ENCODE peak calls at places on chromosomes 6 and 20, in four cellular contexts. N, B, L and P are unnamed samples.

GRCh38 chr6:166435574-166435973 is 52.8 kb upstream of the MPC1 start:
- DNase-seq in N (no peak), B (no peak), L (peak), P (no peak)

GRCh38 chr6:22372922-22373321 is 76.1 kb upstream of the PRL start:
- DNase-seq in L (no peak), B (no peak), N (no peak), P (no peak)

GRCh38 chr20:59403261-59403961 is 103.0 kb downstream of the EDN3 start:
- DNase-seq in N (peak), L (no peak), B (peak), P (peak)

GRCh38 chr6:110017946-110018345 is 39.8 kb downstream of the GPR6 start:
- DNase-seq in L (no peak), B (no peak), N (no peak), P (no peak)

GRCh38 chr6:111804627-111805235 is 68.5 kb downstream of the FYN start:
- DNase-seq in B (peak), L (peak), N (no peak), P (peak)

GRCh38 chr20:51022803-51023616 is at the start of gene KCNG1:
- DNase-seq in L (no peak), B (peak), N (peak), P (peak)

GRCh38 chr20:8933391-8933807 is 135.5 kb upstream of the PLCB4 start:
- DNase-seq in L (peak), N (no peak), B (no peak), P (no peak)

GRCh38 chr6:19723533-19723932 is 113.6 kb upstream of the ID4 start:
- DNase-seq in B (no peak), L (no peak), N (peak), P (peak)

GRCh38 chr6:22530506-22530905 is 38.9 kb upstream of the HDGFL1 start:
- DNase-seq in B (no peak), L (no peak), N (no peak), P (no peak)

GRCh38 chr6:129670634-129671033 is 39.3 kb downstream of the ARHGAP18 start:
- DNase-seq in N (no peak), B (no peak), L (no peak), P (no peak)

GRCh38 chr6:40714576-40715500 is 127.7 kb upstream of the LRFN2 start:
- DNase-seq in L (no peak), N (peak), B (no peak), P (no peak)

GRCh38 chr20:59159822-59160740 is 3.5 kb upstream of the ZNF831 start:
- DNase-seq in L (no peak), N (no peak), B (no peak), P (no peak)

GRCh38 chr6:81769834-81770233 is 17.4 kb upstream of the TENT5A start:
- DNase-seq in L (no peak), B (no peak), N (no peak), P (no peak)

GRCh38 chr20:1417273-1417672 is 24.4 kb upstream of the FKBP1A start:
- DNase-seq in N (no peak), B (no peak), L (no peak), P (peak)

GRCh38 chr6:2765896-2766766 is 938 bp downstream of the WRNIP1 start:
- DNase-seq in L (peak), N (peak), B (peak), P (no peak)

GRCh38 chr6:54579011-54579410 is 267.6 kb upstream of the FAM83B start:
- DNase-seq in B (no peak), L (no peak), N (no peak), P (no peak)

GRCh38 chr6:9200712-9201111 is 765.4 kb upstream of the SLC35B3 start:
- DNase-seq in L (no peak), N (no peak), B (no peak), P (no peak)

GRCh38 chr6:92377137-92377536 is 1042.2 kb downstream of the EPHA7 start:
- DNase-seq in L (no peak), N (no peak), B (no peak), P (no peak)

GRCh38 chr6:150720774-150721233 is 121.1 kb downstream of the PLEKHG1 start:
- DNase-seq in N (no peak), L (no peak), B (no peak), P (peak)
- TF ChIP-seq CTCF in N (no peak), L (no peak), B (no peak), P (peak)

GRCh38 chr6:28646650-28647049 is 121.0 kb downstream of the GPX5 start:
- DNase-seq in N (no peak), B (no peak), L (no peak), P (no peak)

GRCh38 chr6:28651161-28651560 is 125.5 kb downstream of the GPX5 start:
- DNase-seq in B (no peak), L (no peak), N (no peak), P (peak)

GRCh38 chr6:28648878-28649375 is 123.2 kb downstream of the GPX5 start:
- DNase-seq in B (no peak), N (peak), L (no peak), P (peak)

GRCh38 chr6:28643017-28643740 is 117.5 kb downstream of the GPX5 start:
- DNase-seq in B (peak), N (no peak), L (no peak), P (peak)

DNA sequence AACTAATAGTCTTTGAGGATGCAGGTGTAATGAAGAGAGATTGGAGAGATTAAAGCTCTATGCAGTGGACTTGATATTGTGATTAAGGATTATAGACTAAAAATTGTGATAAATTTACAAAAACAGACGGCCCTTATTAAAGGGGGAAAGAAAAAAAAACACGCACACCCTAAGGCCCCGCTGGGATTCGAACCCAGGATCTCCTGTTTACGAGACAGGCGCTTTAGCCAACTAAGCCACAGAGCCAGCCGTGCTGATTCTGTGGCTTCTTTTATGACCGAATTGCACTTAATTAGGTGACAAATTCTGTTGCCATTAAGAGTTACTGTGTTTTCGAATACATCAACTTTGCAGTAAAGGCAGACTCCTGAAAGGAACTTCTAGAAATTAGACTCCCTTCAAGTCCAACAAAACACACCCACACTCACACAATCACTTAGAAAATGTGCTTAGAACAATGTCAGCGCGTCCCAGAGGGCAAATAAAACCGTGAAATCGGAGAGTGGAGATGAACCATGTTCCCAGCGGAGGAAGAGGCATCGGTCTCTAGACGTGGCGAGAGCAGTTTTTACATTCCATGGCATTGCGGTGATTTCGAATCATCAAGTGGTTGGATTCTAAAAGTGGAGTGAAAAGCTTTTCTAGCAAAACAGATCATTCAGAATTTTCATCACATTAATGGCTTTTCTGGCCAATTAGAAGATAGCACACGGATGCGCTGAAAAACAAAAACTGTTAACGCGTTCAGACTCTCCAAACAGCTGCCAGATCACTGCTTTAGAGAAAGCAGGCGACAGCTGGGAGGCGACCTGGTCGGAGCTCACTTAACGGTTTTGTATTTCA is 122.6 kb downstream of the GPX5 start:
- DNase-seq in N (peak), L (no peak), B (peak), P (peak)
- H3K27ac ChIP-seq in N (peak), L (no peak), B (peak), P (peak)

GRCh38 chr20:39112196-39112743 is 150.1 kb downstream of the DHX35 start:
- DNase-seq in L (no peak), N (peak), B (peak), P (peak)
- TF ChIP-seq CTCF in L (peak), N (peak), B (peak), P (peak)

GRCh38 chr20:35617397-35618031 is 1.9 kb downstream of the SPAG4 start:
- DNase-seq in L (peak), N (peak), B (peak), P (peak)
- H3K27ac ChIP-seq in L (peak), N (peak), B (peak), P (peak)

GRCh38 chr20:17298751-17299150 is 71.9 kb downstream of the PCSK2 start:
- DNase-seq in L (no peak), B (no peak), N (no peak), P (no peak)

GRCh38 chr20:17295991-17296390 is 69.2 kb downstream of the PCSK2 start:
- DNase-seq in B (no peak), N (no peak), L (no peak), P (no peak)

GRCh38 chr20:17295151-17295726 is 68.4 kb downstream of the PCSK2 start:
- DNase-seq in B (no peak), L (no peak), N (no peak), P (no peak)

DNA sequence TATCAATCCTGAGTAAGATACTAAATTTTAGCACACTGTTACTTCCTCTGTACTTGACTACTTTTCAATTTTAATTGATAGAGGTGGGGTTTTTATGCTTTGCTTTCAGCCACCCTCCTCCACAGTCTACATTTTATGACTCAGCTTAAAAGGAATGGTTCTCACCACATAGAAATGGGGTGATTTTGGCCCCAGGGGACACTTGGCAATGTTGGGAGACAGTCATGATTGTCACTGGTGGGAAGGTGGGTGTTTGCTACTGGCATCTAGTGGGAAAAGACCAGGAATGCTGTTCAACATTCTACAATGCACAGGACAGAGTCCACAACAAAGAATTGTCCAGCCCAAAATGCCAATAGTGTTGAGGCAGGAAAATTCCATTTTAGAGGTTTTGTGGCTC is 71.3 kb downstream of the PCSK2 start:
- DNase-seq in L (no peak), N (no peak), B (no peak), P (no peak)
- TF ChIP-seq CTCF in L (no peak), N (no peak), B (no peak), P (no peak)